ENCODE peak calls at places on chromosomes 5 and 9, in four cellular contexts. One of them, this sample, is unnamed.

GRCh38 chr5:121525731-121526130 is 326.0 kb upstream of the FTMT start:
- DNase-seq in WTC11: no peak
- DNase-seq in K562: no peak
- DNase-seq in GM12878: no peak
- DNase-seq in this sample: no peak

GRCh38 chr5:55345327-55345726 is 37.5 kb downstream of the MTREX start:
- DNase-seq in GM12878: no peak
- DNase-seq in WTC11: no peak
- DNase-seq in K562: no peak
- DNase-seq in this sample: peak

GRCh38 chr9:112352209-112352608 is 18.8 kb upstream of the PTBP3 start:
- DNase-seq in K562: no peak
- DNase-seq in GM12878: no peak
- DNase-seq in WTC11: no peak
- DNase-seq in this sample: no peak

GRCh38 chr5:35030426-35030825 is 17.3 kb downstream of the AGXT2 start:
- DNase-seq in GM12878: no peak
- DNase-seq in WTC11: no peak
- DNase-seq in K562: no peak
- DNase-seq in this sample: no peak

GRCh38 chr5:50922942-50923767 is 256.7 kb downstream of the PARP8 start:
- DNase-seq in K562: no peak
- DNase-seq in GM12878: no peak
- DNase-seq in WTC11: no peak
- DNase-seq in this sample: no peak

GRCh38 chr5:51846015-51846414 is 462.8 kb downstream of the ISL1 start:
- DNase-seq in K562: no peak
- DNase-seq in GM12878: no peak
- DNase-seq in WTC11: no peak
- DNase-seq in this sample: no peak

GRCh38 chr5:160231789-160232342 is 2.6 kb downstream of the FABP6 start:
- DNase-seq in WTC11: no peak
- DNase-seq in K562: no peak
- DNase-seq in GM12878: peak
- DNase-seq in this sample: no peak

GRCh38 chr9:96031366-96031824 is 155.9 kb downstream of the ERCC6L2 start:
- DNase-seq in GM12878: no peak
- DNase-seq in WTC11: no peak
- DNase-seq in K562: no peak
- DNase-seq in this sample: no peak

GRCh38 chr5:145347026-145347616 is 488.0 kb downstream of the PRELID2 start:
- DNase-seq in WTC11: no peak
- DNase-seq in GM12878: no peak
- DNase-seq in K562: no peak
- DNase-seq in this sample: peak

GRCh38 chr5:1291611-1292080 is 3.2 kb downstream of the TERT start:
- DNase-seq in K562: no peak
- DNase-seq in GM12878: no peak
- DNase-seq in WTC11: no peak
- DNase-seq in this sample: no peak

GRCh38 chr9:121259935-121260334 is 8.0 kb upstream of the GSN start:
- DNase-seq in K562: no peak
- DNase-seq in GM12878: no peak
- DNase-seq in WTC11: no peak
- DNase-seq in this sample: no peak

GRCh38 chr9:90307177-90307833 is 335.3 kb downstream of the DIRAS2 start:
- DNase-seq in GM12878: no peak
- DNase-seq in WTC11: no peak
- DNase-seq in K562: no peak
- DNase-seq in this sample: no peak

GRCh38 chr9:130366888-130367550 is 77.7 kb upstream of the ASS1 start:
- DNase-seq in GM12878: no peak
- DNase-seq in WTC11: no peak
- DNase-seq in K562: no peak
- DNase-seq in this sample: no peak

GRCh38 chr5:120139039-120139438 is 325.1 kb upstream of the PRR16 start:
- DNase-seq in K562: no peak
- DNase-seq in WTC11: no peak
- DNase-seq in GM12878: no peak
- DNase-seq in this sample: peak

GRCh38 chr5:75337366-75338021 is 474 bp downstream of the HMGCR start:
- DNase-seq in WTC11: no peak
- DNase-seq in GM12878: no peak
- DNase-seq in K562: no peak
- DNase-seq in this sample: no peak

DNA sequence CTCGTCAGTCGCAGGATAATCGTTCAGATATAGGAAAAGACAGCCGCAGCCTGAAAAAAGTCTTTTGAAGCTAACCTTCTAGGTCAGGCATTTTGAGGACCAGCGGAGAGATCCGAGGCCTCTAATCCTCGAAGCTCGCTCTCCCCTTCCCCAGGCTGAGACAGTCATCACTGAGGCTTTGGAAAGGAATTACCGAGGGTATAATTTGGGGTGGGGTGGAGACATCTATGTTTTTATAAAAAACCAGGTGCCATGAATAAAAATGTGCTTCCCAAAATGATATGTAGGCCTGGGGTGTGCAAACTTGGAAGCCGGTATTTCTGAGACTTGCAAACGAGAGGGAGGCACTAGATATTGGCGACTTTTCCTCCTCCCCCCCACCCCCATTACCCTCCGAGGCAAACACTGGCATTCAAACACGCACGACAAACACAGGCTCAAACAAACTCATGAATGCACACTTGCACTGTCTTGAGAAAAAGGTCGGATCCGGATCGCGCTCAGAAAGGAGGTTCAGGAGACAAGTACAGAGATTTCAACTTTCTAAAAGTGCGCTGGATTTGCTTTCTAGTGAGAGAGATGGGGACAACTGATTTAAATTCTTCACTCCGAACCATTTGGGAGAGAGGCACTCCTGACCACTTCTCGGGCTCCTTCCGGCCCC is 935 bp upstream of the MSX2 start:
- DNase-seq in K562: no peak
- DNase-seq in WTC11: no peak
- DNase-seq in GM12878: no peak
- DNase-seq in this sample: no peak
- TF ChIP-seq CBFB in K562: no peak
- TF ChIP-seq CBFB in WTC11: no peak
- TF ChIP-seq CBFB in GM12878: no peak
- TF ChIP-seq CBFB in this sample: no peak

GRCh38 chr9:99472916-99473245 is 250.8 kb downstream of the SEC61B start:
- DNase-seq in GM12878: no peak
- DNase-seq in K562: no peak
- DNase-seq in WTC11: no peak
- DNase-seq in this sample: no peak

GRCh38 chr9:99474186-99474585 is 252.1 kb downstream of the SEC61B start:
- DNase-seq in K562: no peak
- DNase-seq in WTC11: no peak
- DNase-seq in GM12878: no peak
- DNase-seq in this sample: no peak

GRCh38 chr9:99478469-99479027 is 256.5 kb downstream of the SEC61B start:
- DNase-seq in K562: no peak
- DNase-seq in WTC11: no peak
- DNase-seq in GM12878: no peak
- DNase-seq in this sample: no peak
- TF ChIP-seq CBFB in K562: no peak
- TF ChIP-seq CBFB in WTC11: no peak
- TF ChIP-seq CBFB in GM12878: no peak
- TF ChIP-seq CBFB in this sample: no peak

GRCh38 chr5:93598141-93598996 is 15.3 kb downstream of the NR2F1 start:
- DNase-seq in GM12878: no peak
- DNase-seq in WTC11: no peak
- DNase-seq in K562: no peak
- DNase-seq in this sample: no peak

GRCh38 chr5:93599427-93600146 is 16.6 kb downstream of the NR2F1 start:
- DNase-seq in GM12878: no peak
- DNase-seq in WTC11: peak
- DNase-seq in K562: no peak
- DNase-seq in this sample: no peak

GRCh38 chr5:93601053-93601429 is 18.0 kb downstream of the NR2F1 start:
- DNase-seq in GM12878: no peak
- DNase-seq in K562: no peak
- DNase-seq in WTC11: no peak
- DNase-seq in this sample: no peak

GRCh38 chr5:93600409-93601052 is 17.5 kb downstream of the NR2F1 start:
- DNase-seq in GM12878: no peak
- DNase-seq in K562: no peak
- DNase-seq in WTC11: no peak
- DNase-seq in this sample: no peak

GRCh38 chr5:93598997-93599371 is 16.0 kb downstream of the NR2F1 start:
- DNase-seq in WTC11: no peak
- DNase-seq in K562: no peak
- DNase-seq in GM12878: no peak
- DNase-seq in this sample: no peak
- TF ChIP-seq CBFB in WTC11: no peak
- TF ChIP-seq CBFB in K562: no peak
- TF ChIP-seq CBFB in GM12878: no peak
- TF ChIP-seq CBFB in this sample: no peak

DNA sequence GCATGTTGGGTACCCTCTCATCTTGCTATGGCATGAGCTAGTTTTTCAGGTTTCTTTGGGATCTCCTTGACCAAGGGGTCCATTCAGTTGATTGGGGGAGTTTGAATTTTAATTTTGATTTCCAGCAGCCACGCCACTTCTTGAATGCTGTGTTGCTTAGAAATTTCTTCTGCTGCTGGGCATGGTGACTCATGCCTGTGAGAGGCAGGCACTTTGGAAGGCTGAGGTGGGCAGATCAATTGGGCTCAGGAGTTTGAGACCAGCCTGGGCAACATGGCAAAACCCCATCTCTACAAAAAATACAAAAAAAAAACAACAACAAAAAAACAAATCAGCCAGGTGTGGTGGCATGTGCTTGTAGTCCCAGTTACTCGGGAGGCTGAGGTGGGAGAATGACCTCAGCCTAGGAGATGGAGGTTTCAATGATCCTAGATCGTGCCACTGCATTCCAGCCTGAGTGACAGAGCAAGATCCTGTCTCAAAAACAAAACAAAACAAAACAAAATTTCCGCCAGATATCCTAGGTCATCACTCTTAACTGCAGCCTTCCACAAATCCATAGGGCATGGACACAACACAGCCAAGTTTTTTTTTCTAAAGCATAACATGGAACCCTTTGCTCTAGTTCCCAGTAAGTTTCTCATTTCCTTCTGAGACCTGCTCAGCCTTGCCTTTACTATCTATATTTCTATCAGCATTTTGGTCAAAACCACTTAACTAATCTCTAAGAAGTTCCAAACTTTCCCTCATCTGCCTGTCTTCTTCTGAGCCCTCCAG is 17.7 kb downstream of the TMC1 start:
- DNase-seq in WTC11: no peak
- DNase-seq in GM12878: no peak
- DNase-seq in K562: no peak
- DNase-seq in this sample: no peak
- TF ChIP-seq CBFB in WTC11: no peak
- TF ChIP-seq CBFB in GM12878: no peak
- TF ChIP-seq CBFB in K562: no peak
- TF ChIP-seq CBFB in this sample: no peak

DNA sequence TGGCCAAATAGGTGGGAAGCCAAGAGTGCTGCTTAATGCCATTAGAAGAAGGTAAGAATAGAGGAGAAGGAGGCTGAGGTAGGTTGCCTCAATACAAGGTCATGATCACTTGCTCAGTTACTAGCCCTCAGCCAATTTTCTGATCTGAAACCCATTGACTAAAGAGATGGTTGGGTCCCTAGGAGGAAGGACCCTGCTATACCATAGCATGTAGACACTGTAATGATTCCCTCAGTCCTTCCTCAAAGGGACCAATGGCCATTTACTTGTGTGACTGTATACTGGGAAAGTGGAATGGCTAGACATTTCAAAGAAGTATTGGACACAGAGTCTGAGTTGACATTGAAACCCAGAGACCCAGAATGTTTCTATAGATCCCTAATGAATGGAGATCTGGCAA is 108.5 kb upstream of the MAP1B start:
- DNase-seq in WTC11: no peak
- DNase-seq in K562: no peak
- DNase-seq in GM12878: no peak
- DNase-seq in this sample: no peak
- TF ChIP-seq CBFB in WTC11: no peak
- TF ChIP-seq CBFB in K562: no peak
- TF ChIP-seq CBFB in GM12878: no peak
- TF ChIP-seq CBFB in this sample: no peak

DNA sequence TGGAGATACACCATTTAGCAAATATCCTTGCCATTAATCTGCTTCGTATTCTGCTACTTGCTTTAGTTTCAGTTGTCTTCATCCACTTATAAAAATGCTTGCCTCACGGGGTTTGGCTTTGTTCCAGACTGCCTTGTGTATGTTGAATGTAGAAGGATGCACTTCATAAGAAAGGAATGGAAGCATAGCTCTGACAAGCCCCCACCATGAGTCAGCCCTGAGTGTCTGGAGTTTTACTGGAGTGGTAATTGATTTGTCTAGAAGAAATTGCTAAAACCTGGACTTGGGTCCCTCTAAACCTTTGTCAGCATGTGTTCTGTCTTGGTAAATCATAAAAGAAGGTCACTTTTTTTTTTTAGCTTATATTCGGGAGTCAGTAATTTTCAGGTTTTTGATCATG is 4.6 kb downstream of the TEX48 start:
- DNase-seq in GM12878: no peak
- DNase-seq in WTC11: no peak
- DNase-seq in K562: no peak
- DNase-seq in this sample: peak
- TF ChIP-seq CBFB in GM12878: no peak
- TF ChIP-seq CBFB in WTC11: no peak
- TF ChIP-seq CBFB in K562: no peak
- TF ChIP-seq CBFB in this sample: no peak

DNA sequence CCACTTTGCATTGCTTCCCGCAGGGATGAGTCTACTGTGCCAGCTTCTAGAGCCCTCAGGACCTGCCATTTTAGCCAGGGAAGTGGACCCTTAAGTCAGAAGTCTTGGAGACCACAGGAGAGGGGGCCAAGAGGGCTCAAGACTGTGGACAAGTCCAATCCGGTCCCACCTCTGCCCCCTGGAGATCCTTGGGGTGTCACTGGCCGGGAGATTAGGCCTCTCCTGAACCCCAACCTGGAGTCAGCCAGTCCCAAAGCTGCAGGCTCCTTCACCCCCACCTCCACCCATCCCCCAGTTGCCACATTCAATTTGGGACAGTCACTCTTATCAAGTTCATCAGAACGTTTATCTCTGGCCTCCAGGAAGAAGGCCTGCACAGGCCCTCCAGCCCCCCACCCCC is 316 bp downstream of the SLC23A1 start:
- DNase-seq in K562: no peak
- DNase-seq in GM12878: no peak
- DNase-seq in WTC11: no peak
- DNase-seq in this sample: no peak
- TF ChIP-seq CBFB in K562: no peak
- TF ChIP-seq CBFB in GM12878: no peak
- TF ChIP-seq CBFB in WTC11: no peak
- TF ChIP-seq CBFB in this sample: no peak

DNA sequence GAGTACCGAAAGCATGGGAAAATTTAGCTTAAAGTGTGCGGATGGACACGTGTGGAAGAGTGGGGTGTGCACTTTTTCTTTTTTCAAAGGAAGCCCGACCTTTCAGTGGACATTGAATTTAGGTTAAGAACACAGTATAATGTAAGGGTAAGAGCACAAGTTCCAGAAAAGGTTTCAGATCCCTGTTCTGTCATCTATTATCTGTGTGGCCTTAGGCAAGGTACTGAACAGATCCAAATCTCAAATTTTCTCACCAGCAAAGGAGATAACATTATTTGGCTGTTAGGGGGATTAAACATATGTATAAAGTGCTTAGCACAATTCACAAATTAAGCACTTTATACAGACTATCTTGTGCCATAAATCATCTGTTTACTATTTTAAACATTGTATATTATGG is 441.0 kb downstream of the SPOCK1 start:
- DNase-seq in K562: no peak
- DNase-seq in GM12878: no peak
- DNase-seq in WTC11: no peak
- DNase-seq in this sample: no peak
- TF ChIP-seq CBFB in K562: no peak
- TF ChIP-seq CBFB in GM12878: no peak
- TF ChIP-seq CBFB in WTC11: no peak
- TF ChIP-seq CBFB in this sample: no peak

This sample was measured in HepG2.